ENCODE peak calls at places on chromosomes 11 and 22, in nine cellular contexts. Y, R, C, M, O, U, T, N and Q are unnamed samples.

GRCh38 chr22:50282361-50283144 is 12.4 kb upstream of the MAPK11 start:
- DNase-seq in C (peak), O (no peak), N (peak), U (no peak), R (no peak), M (no peak), T (peak), Y (no peak), Q (no peak)

GRCh38 chr22:30809086-30809485 is 114.4 kb downstream of the OSBP2 start:
- DNase-seq in O (no peak), T (peak), C (no peak), N (no peak), Y (no peak), M (no peak), U (no peak), R (no peak), Q (no peak)

GRCh38 chr11:111707039-111707690 is 59.0 kb downstream of the PPP2R1B start:
- DNase-seq in Y (no peak), U (no peak), T (peak), M (no peak), C (no peak), O (no peak), N (peak), R (no peak), Q (peak)

GRCh38 chr11:27839226-27839913 is 139.1 kb upstream of the BDNF start:
- DNase-seq in Y (no peak), M (no peak), R (no peak), U (no peak), O (no peak), N (no peak), C (no peak), T (peak), Q (no peak)

GRCh38 chr11:14119357-14119756 is 156.8 kb downstream of the SPON1 start:
- DNase-seq in T (no peak), C (no peak), Y (peak), R (no peak), O (no peak), U (peak), N (no peak), M (no peak), Q (no peak)

GRCh38 chr11:77440678-77441077 is 33.2 kb downstream of the PAK1 start:
- DNase-seq in T (no peak), Y (no peak), M (no peak), U (no peak), N (no peak), C (no peak), R (no peak), O (no peak), Q (no peak)

GRCh38 chr22:46061431-46062231 is 84.7 kb upstream of the WNT7B start:
- DNase-seq in U (no peak), C (peak), N (no peak), T (no peak), R (no peak), Y (no peak), M (no peak), O (no peak), Q (peak)

GRCh38 chr11:78217650-78218541 is 29.2 kb downstream of the USP35 start:
- DNase-seq in M (no peak), N (no peak), C (no peak), T (no peak), U (no peak), Y (peak), R (no peak), O (no peak), Q (peak)

GRCh38 chr11:72705442-72706365 is 31.5 kb upstream of the PDE2A start:
- DNase-seq in U (no peak), C (no peak), Y (no peak), O (no peak), T (no peak), M (no peak), N (no peak), R (no peak), Q (no peak)

GRCh38 chr22:23060612-23061400 is 9.5 kb upstream of the GNAZ start:
- DNase-seq in O (no peak), M (no peak), R (no peak), N (peak), C (peak), Y (peak), T (no peak), U (no peak), Q (peak)

GRCh38 chr22:39236321-39237275 is 8.2 kb downstream of the PDGFB start:
- DNase-seq in O (peak), N (peak), Y (peak), U (peak), C (peak), R (no peak), M (no peak), T (no peak), Q (no peak)

GRCh38 chr11:80727315-80727714 is 1286.5 kb upstream of the TENM4 start:
- DNase-seq in M (no peak), R (no peak), N (peak), T (peak), U (no peak), O (no peak), Y (no peak), C (no peak), Q (no peak)

GRCh38 chr11:26806209-26806608 is 84.3 kb upstream of the SLC5A12 start:
- DNase-seq in C (no peak), Y (no peak), T (peak), M (no peak), U (no peak), N (no peak), R (no peak), O (no peak), Q (no peak)

GRCh38 chr11:130580372-130580771 is 131.9 kb downstream of the ADAMTS15 start:
- DNase-seq in T (peak), M (no peak), N (no peak), C (no peak), Y (no peak), R (peak), U (peak), O (no peak), Q (no peak)

GRCh38 chr11:10348650-10349280 is 43.9 kb downstream of the ADM start:
- DNase-seq in C (no peak), Y (no peak), T (peak), R (no peak), O (no peak), N (no peak), M (no peak), U (no peak), Q (no peak)

GRCh38 chr11:78392854-78393253 is 24.8 kb downstream of the GAB2 start:
- DNase-seq in O (no peak), U (no peak), T (no peak), R (no peak), N (no peak), M (no peak), Y (no peak), C (no peak), Q (no peak)

GRCh38 chr22:50209893-50210292 is 9.1 kb downstream of the SELENOO start:
- DNase-seq in T (peak), Y (peak), N (peak), M (peak), O (peak), R (peak), U (peak), C (peak), Q (peak)

GRCh38 chr11:77055056-77055680 is 11.6 kb upstream of the CAPN5 start:
- DNase-seq in T (no peak), U (no peak), M (no peak), O (no peak), R (no peak), N (no peak), C (no peak), Y (no peak), Q (no peak)

GRCh38 chr11:92978226-92979111 is 9.0 kb downstream of the MTNR1B start:
- DNase-seq in Y (no peak), C (no peak), N (no peak), R (peak), M (no peak), U (no peak), T (peak), O (no peak), Q (no peak)

GRCh38 chr22:20576445-20576816 is 69.0 kb downstream of the MED15 start:
- DNase-seq in M (no peak), T (no peak), U (no peak), R (no peak), O (no peak), Y (no peak), N (no peak), C (no peak), Q (no peak)

GRCh38 chr11:128054323-128054910 is 532.9 kb downstream of the ETS1 start:
- DNase-seq in M (no peak), O (no peak), U (no peak), N (no peak), R (no peak), C (no peak), T (peak), Y (no peak), Q (no peak)

GRCh38 chr22:30582788-30583575 is 8.5 kb upstream of the GAL3ST1 start:
- DNase-seq in C (no peak), O (no peak), M (no peak), R (no peak), T (no peak), Y (no peak), N (no peak), U (no peak), Q (no peak)

GRCh38 chr11:35549787-35550186 is 24.4 kb upstream of the PAMR1 start:
- DNase-seq in M (no peak), T (peak), Y (no peak), R (no peak), N (no peak), O (no peak), U (no peak), C (peak), Q (no peak)

GRCh38 chr11:17601206-17602075 is 54.4 kb downstream of the OTOG start:
- DNase-seq in Y (peak), N (peak), C (no peak), R (no peak), M (no peak), T (peak), U (no peak), O (no peak), Q (peak)

GRCh38 chr11:7252683-7253213 is 1.0 kb downstream of the SYT9 start:
- DNase-seq in M (no peak), Y (no peak), R (no peak), C (peak), U (no peak), N (no peak), T (no peak), O (no peak), Q (peak)

GRCh38 chr11:8683115-8683807 is 669 bp downstream of the RPL27A start:
- DNase-seq in N (no peak), U (no peak), C (peak), Y (no peak), T (no peak), M (no peak), O (peak), R (no peak), Q (no peak)

GRCh38 chr22:33921576-33922181 is 1.4 kb upstream of the LARGE1 start:
- DNase-seq in O (peak), N (peak), M (peak), Y (peak), C (peak), U (peak), T (peak), R (no peak), Q (peak)

GRCh38 chr11:133928628-133929059 is 28.1 kb downstream of the IGSF9B start:
- DNase-seq in M (peak), T (peak), C (no peak), N (peak), R (peak), O (peak), U (peak), Y (peak), Q (no peak)